ENCODE peak calls at places on chromosomes 7 and 10, in six cellular contexts. One of them, this sample, is unnamed.

GRCh38 chr7:121001932-121002754 is 13.6 kb downstream of the CPED1 start:
- DNase-seq in Karpas-422: no peak
- DNase-seq in mesenchymal stem cell: no peak
- DNase-seq in adipocyte: no peak
- DNase-seq in NT2/D1: no peak
- DNase-seq in neural progenitor cell: no peak
- DNase-seq in this sample: no peak

GRCh38 chr7:69276011-69276729 is 322.1 kb upstream of the AUTS2 start:
- DNase-seq in Karpas-422: no peak
- DNase-seq in mesenchymal stem cell: peak; percentile 7
- DNase-seq in adipocyte: no peak
- DNase-seq in NT2/D1: no peak
- DNase-seq in neural progenitor cell: no peak
- DNase-seq in this sample: no peak

GRCh38 chr10:50501478-50501877 is 122.3 kb downstream of the SGMS1 start:
- DNase-seq in Karpas-422: no peak
- DNase-seq in mesenchymal stem cell: peak; percentile 65
- DNase-seq in adipocyte: no peak
- DNase-seq in NT2/D1: no peak
- DNase-seq in neural progenitor cell: no peak
- DNase-seq in this sample: no peak

GRCh38 chr10:96974348-96974747 is 142.2 kb downstream of the LCOR start:
- DNase-seq in Karpas-422: peak; percentile 74
- DNase-seq in mesenchymal stem cell: no peak
- DNase-seq in adipocyte: peak; percentile 43
- DNase-seq in NT2/D1: no peak
- DNase-seq in neural progenitor cell: no peak
- DNase-seq in this sample: no peak

GRCh38 chr10:27297848-27298524 is 57.4 kb upstream of the ACBD5 start:
- DNase-seq in Karpas-422: no peak
- DNase-seq in mesenchymal stem cell: no peak
- DNase-seq in adipocyte: no peak
- DNase-seq in NT2/D1: no peak
- DNase-seq in neural progenitor cell: no peak
- DNase-seq in this sample: no peak

GRCh38 chr7:26200113-26200443 is 468 bp downstream of the HNRNPA2B1 start:
- DNase-seq in Karpas-422: peak; percentile 87
- DNase-seq in mesenchymal stem cell: no peak
- DNase-seq in adipocyte: peak; percentile 84
- DNase-seq in NT2/D1: no peak
- DNase-seq in neural progenitor cell: peak; percentile 81
- DNase-seq in this sample: peak; percentile 58

GRCh38 chr10:88923525-88923924 is 29.0 kb downstream of the ACTA2 start:
- DNase-seq in Karpas-422: no peak
- DNase-seq in mesenchymal stem cell: no peak
- DNase-seq in adipocyte: peak; percentile 36
- DNase-seq in NT2/D1: no peak
- DNase-seq in neural progenitor cell: no peak
- DNase-seq in this sample: no peak

GRCh38 chr7:128831178-128831993 is 1.2 kb downstream of the FLNC start:
- DNase-seq in Karpas-422: no peak
- DNase-seq in mesenchymal stem cell: peak; percentile 71
- DNase-seq in adipocyte: peak; percentile 74
- DNase-seq in NT2/D1: peak; percentile 86
- DNase-seq in neural progenitor cell: peak; percentile 75
- DNase-seq in this sample: no peak

GRCh38 chr7:122684504-122684903 is 14.4 kb downstream of the RNF133 start:
- DNase-seq in Karpas-422: no peak
- DNase-seq in mesenchymal stem cell: no peak
- DNase-seq in adipocyte: no peak
- DNase-seq in NT2/D1: no peak
- DNase-seq in neural progenitor cell: no peak
- DNase-seq in this sample: no peak

GRCh38 chr10:77501846-77502251 is 135.8 kb downstream of the KCNMA1 start:
- DNase-seq in Karpas-422: no peak
- DNase-seq in mesenchymal stem cell: peak; percentile 73
- DNase-seq in adipocyte: no peak
- DNase-seq in NT2/D1: no peak
- DNase-seq in neural progenitor cell: no peak
- DNase-seq in this sample: no peak

GRCh38 chr10:69465457-69466157 is 14.3 kb downstream of the TSPAN15 start:
- DNase-seq in Karpas-422: no peak
- DNase-seq in mesenchymal stem cell: no peak
- DNase-seq in adipocyte: no peak
- DNase-seq in NT2/D1: no peak
- DNase-seq in neural progenitor cell: no peak
- DNase-seq in this sample: no peak

GRCh38 chr10:129097776-129098175 is 369.3 kb upstream of the MGMT start:
- DNase-seq in Karpas-422: no peak
- DNase-seq in mesenchymal stem cell: no peak
- DNase-seq in adipocyte: no peak
- DNase-seq in NT2/D1: no peak
- DNase-seq in neural progenitor cell: no peak
- DNase-seq in this sample: no peak

GRCh38 chr10:5545011-5545410 is 20.2 kb downstream of the CALML3 start:
- DNase-seq in Karpas-422: no peak
- DNase-seq in mesenchymal stem cell: no peak
- DNase-seq in adipocyte: no peak
- DNase-seq in NT2/D1: no peak
- DNase-seq in neural progenitor cell: no peak
- DNase-seq in this sample: no peak

GRCh38 chr10:75654777-75655176 is 223.4 kb downstream of the LRMDA start:
- DNase-seq in Karpas-422: no peak
- DNase-seq in mesenchymal stem cell: no peak
- DNase-seq in adipocyte: no peak
- DNase-seq in NT2/D1: no peak
- DNase-seq in neural progenitor cell: no peak
- DNase-seq in this sample: no peak

GRCh38 chr7:35253680-35254495 is at the start of gene TBX20:
- DNase-seq in Karpas-422: no peak
- DNase-seq in mesenchymal stem cell: peak; percentile 75
- DNase-seq in adipocyte: peak; percentile 58
- DNase-seq in NT2/D1: no peak
- DNase-seq in neural progenitor cell: peak; percentile 91
- DNase-seq in this sample: no peak

GRCh38 chr10:109957092-109957797 is 33.9 kb upstream of the XPNPEP1 start:
- DNase-seq in Karpas-422: no peak
- DNase-seq in mesenchymal stem cell: no peak
- DNase-seq in adipocyte: no peak
- DNase-seq in NT2/D1: no peak
- DNase-seq in neural progenitor cell: no peak
- DNase-seq in this sample: no peak

DNA sequence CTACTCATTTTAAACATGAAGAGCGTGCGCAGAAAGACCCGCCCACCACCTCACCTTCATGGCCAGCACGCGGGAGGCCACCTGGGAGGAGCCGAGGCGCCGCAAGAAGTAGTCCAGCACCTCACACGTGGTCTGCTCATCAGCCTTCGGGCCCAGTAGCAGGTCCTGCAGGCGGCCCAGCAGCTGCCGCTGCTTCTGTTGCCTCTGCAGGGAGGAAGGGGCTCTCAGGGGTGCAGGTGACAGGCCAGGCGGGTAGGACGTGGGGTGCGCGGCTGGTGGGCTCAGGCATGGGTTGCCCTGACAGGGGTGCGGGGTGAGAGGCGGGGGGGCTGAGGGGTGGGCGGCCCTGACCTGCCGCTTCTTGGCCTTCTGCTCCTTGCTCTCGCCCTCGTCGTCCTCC is 17.6 kb downstream of the INTS1 start:
- DNase-seq in Karpas-422: no peak
- DNase-seq in mesenchymal stem cell: no peak
- DNase-seq in adipocyte: no peak
- DNase-seq in NT2/D1: no peak
- DNase-seq in neural progenitor cell: no peak
- DNase-seq in this sample: no peak
- H3K36me3 ChIP-seq in Karpas-422: no peaks in the 10 kb centered on the region
- H3K36me3 ChIP-seq in mesenchymal stem cell: peaks cover 98% of the 10 kb centered on the region
- H3K36me3 ChIP-seq in adipocyte: peaks cover 81% of the 10 kb centered on the region
- H3K36me3 ChIP-seq in NT2/D1: peaks cover 95% of the 10 kb centered on the region
- H3K36me3 ChIP-seq in neural progenitor cell: no peaks in the 10 kb centered on the region
- H3K36me3 ChIP-seq in this sample: no peaks in the 10 kb centered on the region

DNA sequence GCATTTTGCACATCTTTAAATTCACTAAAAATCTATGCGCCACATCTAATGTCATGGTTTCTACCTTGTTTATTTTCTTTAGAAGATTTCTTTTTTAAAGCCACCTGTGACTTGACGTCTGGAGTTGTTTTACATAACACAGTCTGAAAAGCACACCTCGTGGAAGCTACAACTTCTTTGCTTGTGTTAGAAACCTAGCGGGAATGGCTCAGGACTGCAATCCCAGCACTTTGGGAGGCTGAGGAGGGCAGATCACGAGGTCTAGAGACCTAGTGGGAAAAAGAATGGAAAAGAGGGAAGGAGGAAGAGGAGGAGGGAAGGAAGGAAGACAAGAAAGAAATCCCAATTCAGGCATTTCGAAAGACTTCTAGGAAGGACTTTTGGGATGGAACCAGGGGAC is 146.4 kb upstream of the CELF2 start:
- DNase-seq in Karpas-422: no peak
- DNase-seq in mesenchymal stem cell: no peak
- DNase-seq in adipocyte: peak; percentile 4
- DNase-seq in NT2/D1: no peak
- DNase-seq in neural progenitor cell: no peak
- DNase-seq in this sample: no peak
- H3K9ac ChIP-seq in Karpas-422: no peak overlapping the region
- H3K9ac ChIP-seq in mesenchymal stem cell: peak overlapping the region; percentile 92
- H3K9ac ChIP-seq in adipocyte: peak overlapping the region; percentile 55
- H3K9ac ChIP-seq in NT2/D1: no peak overlapping the region
- H3K9ac ChIP-seq in neural progenitor cell: no peak overlapping the region
- H3K9ac ChIP-seq in this sample: no peak overlapping the region

GRCh38 chr7:6149996-6150395 is 118.8 kb downstream of the ANKRD61 start:
- DNase-seq in Karpas-422: no peak
- DNase-seq in mesenchymal stem cell: no peak
- DNase-seq in adipocyte: no peak
- DNase-seq in NT2/D1: no peak
- DNase-seq in neural progenitor cell: no peak
- DNase-seq in this sample: no peak

GRCh38 chr7:6151994-6152735 is 120.3 kb downstream of the CYTH3 start:
- DNase-seq in Karpas-422: no peak
- DNase-seq in mesenchymal stem cell: no peak
- DNase-seq in adipocyte: no peak
- DNase-seq in NT2/D1: no peak
- DNase-seq in neural progenitor cell: no peak
- DNase-seq in this sample: no peak

GRCh38 chr7:6147627-6148026 is 116.5 kb downstream of the ANKRD61 start:
- DNase-seq in Karpas-422: no peak
- DNase-seq in mesenchymal stem cell: no peak
- DNase-seq in adipocyte: no peak
- DNase-seq in NT2/D1: no peak
- DNase-seq in neural progenitor cell: no peak
- DNase-seq in this sample: no peak

GRCh38 chr7:6146666-6147065 is 115.5 kb downstream of the ANKRD61 start:
- DNase-seq in Karpas-422: no peak
- DNase-seq in mesenchymal stem cell: no peak
- DNase-seq in adipocyte: no peak
- DNase-seq in NT2/D1: no peak
- DNase-seq in neural progenitor cell: no peak
- DNase-seq in this sample: no peak

DNA sequence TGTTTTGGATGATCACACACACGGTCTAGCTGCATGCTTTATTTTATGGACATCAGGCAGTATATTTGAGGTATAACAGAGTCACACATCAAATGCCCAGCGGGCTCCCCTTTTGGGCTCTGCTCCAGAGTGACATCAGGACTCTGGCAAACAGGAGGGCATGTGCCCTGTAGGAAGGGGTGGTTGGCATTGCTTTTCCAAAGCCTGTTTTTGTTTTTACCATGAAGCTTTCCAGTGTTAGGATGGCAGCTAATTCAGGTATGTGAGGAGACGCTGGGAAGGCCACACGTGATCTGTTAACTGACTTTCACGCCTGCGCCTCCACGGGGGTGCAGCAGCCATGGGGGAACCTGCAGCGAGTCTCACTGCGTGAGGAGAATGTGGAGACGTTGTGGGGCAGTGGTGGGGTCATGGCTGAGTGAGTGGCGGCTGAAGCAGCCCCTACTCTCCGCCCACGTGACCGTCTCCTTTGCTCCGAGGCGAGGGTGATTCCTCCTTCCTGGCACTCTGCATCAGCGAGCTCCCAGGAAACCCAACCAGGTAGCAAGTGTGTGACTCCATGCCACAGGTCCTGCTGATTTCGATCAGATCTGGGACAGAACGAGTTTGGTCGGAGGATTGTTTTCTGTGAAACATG is 117.7 kb downstream of the ANKRD61 start:
- DNase-seq in Karpas-422: no peak
- DNase-seq in mesenchymal stem cell: no peak
- DNase-seq in adipocyte: no peak
- DNase-seq in NT2/D1: no peak
- DNase-seq in neural progenitor cell: no peak
- DNase-seq in this sample: no peak
- H3K36me3 ChIP-seq in Karpas-422: peaks cover 28% of the 10 kb centered on the region
- H3K36me3 ChIP-seq in mesenchymal stem cell: peaks cover 77% of the 10 kb centered on the region
- H3K36me3 ChIP-seq in adipocyte: peaks cover 98% of the 10 kb centered on the region
- H3K36me3 ChIP-seq in NT2/D1: peaks cover 98% of the 10 kb centered on the region
- H3K36me3 ChIP-seq in neural progenitor cell: no peaks in the 10 kb centered on the region
- H3K36me3 ChIP-seq in this sample: peaks cover 12% of the 10 kb centered on the region

GRCh38 chr7:116529250-116529649 is 4.4 kb downstream of the CAV1 start:
- DNase-seq in Karpas-422: no peak
- DNase-seq in mesenchymal stem cell: no peak
- DNase-seq in adipocyte: no peak
- DNase-seq in NT2/D1: no peak
- DNase-seq in neural progenitor cell: no peak
- DNase-seq in this sample: no peak
- H3K9ac ChIP-seq in Karpas-422: no peak overlapping the region
- H3K9ac ChIP-seq in mesenchymal stem cell: peak overlapping the region; percentile 99
- H3K9ac ChIP-seq in adipocyte: peak overlapping the region; percentile 100
- H3K9ac ChIP-seq in NT2/D1: no peak overlapping the region
- H3K9ac ChIP-seq in neural progenitor cell: no peak overlapping the region
- H3K9ac ChIP-seq in this sample: no peak overlapping the region

DNA sequence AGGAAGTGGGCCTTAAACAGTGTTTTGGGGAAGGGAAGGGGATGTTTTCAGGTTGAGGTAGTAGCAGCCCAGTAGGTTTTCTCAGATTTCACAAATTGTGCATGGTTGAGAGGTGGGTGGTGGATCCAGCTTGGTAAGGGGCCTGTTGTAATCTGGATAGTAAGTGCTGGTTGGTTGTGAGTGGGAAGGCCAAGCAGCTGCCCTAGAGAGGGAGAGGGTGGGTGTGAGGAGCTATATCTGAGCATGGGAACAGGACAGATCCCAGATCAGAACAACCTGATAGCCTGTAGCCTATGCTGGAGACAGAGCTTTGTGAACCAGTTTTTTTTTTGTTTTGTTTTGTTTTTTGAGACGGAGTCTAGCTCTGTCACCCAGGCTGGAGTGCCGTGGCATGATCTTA is 53.9 kb upstream of the ZMIZ2 start:
- DNase-seq in Karpas-422: no peak
- DNase-seq in mesenchymal stem cell: no peak
- DNase-seq in adipocyte: no peak
- DNase-seq in NT2/D1: no peak
- DNase-seq in neural progenitor cell: no peak
- DNase-seq in this sample: no peak
- H3K36me3 ChIP-seq in Karpas-422: peaks cover 51% of the 10 kb centered on the region
- H3K36me3 ChIP-seq in mesenchymal stem cell: peaks cover 65% of the 10 kb centered on the region
- H3K36me3 ChIP-seq in adipocyte: peaks cover 52% of the 10 kb centered on the region
- H3K36me3 ChIP-seq in NT2/D1: peaks cover 65% of the 10 kb centered on the region
- H3K36me3 ChIP-seq in neural progenitor cell: no peaks in the 10 kb centered on the region
- H3K36me3 ChIP-seq in this sample: peaks cover 10% of the 10 kb centered on the region

GRCh38 chr10:86753638-86754434 is 2.6 kb upstream of the BMPR1A start:
- DNase-seq in Karpas-422: no peak
- DNase-seq in mesenchymal stem cell: no peak
- DNase-seq in adipocyte: no peak
- DNase-seq in NT2/D1: no peak
- DNase-seq in neural progenitor cell: no peak
- DNase-seq in this sample: no peak
- H3K9ac ChIP-seq in Karpas-422: no peak overlapping the region
- H3K9ac ChIP-seq in mesenchymal stem cell: no peak overlapping the region
- H3K9ac ChIP-seq in adipocyte: no peak overlapping the region
- H3K9ac ChIP-seq in NT2/D1: peak overlapping the region; percentile 1
- H3K9ac ChIP-seq in neural progenitor cell: no peak overlapping the region
- H3K9ac ChIP-seq in this sample: no peak overlapping the region